ENCODE peak calls at places on chromosomes 16 and 17, in five cellular contexts. One of them, this sample, is unnamed.

GRCh38 chr17:82775033-82775823 is 23.4 kb downstream of the TBCD start:
- DNase-seq in IMR-90: no peak
- DNase-seq in mesendoderm: peak; percentile 70
- DNase-seq in H9: peak; percentile 91
- DNase-seq in mesenchymal stem cell: peak; percentile 45
- DNase-seq in this sample: peak; percentile 43

GRCh38 chr16:87392823-87393679 is 915 bp downstream of the MAP1LC3B start:
- DNase-seq in IMR-90: peak; percentile 47
- DNase-seq in mesendoderm: peak; percentile 69
- DNase-seq in H9: peak; percentile 50
- DNase-seq in mesenchymal stem cell: peak; percentile 57
- DNase-seq in this sample: peak; percentile 21

GRCh38 chr16:78284957-78285434 is 185.5 kb downstream of the WWOX start:
- DNase-seq in IMR-90: no peak
- DNase-seq in mesendoderm: no peak
- DNase-seq in H9: no peak
- DNase-seq in mesenchymal stem cell: no peak
- DNase-seq in this sample: no peak

GRCh38 chr16:526181-527014 is 1.1 kb upstream of the CAPN15 start:
- DNase-seq in IMR-90: peak; percentile 40
- DNase-seq in mesendoderm: peak; percentile 87
- DNase-seq in H9: no peak
- DNase-seq in mesenchymal stem cell: peak; percentile 75
- DNase-seq in this sample: no peak

GRCh38 chr17:57601328-57601727 is 143.8 kb downstream of the CCDC182 start:
- DNase-seq in IMR-90: no peak
- DNase-seq in mesendoderm: peak; percentile 55
- DNase-seq in H9: no peak
- DNase-seq in mesenchymal stem cell: peak; percentile 59
- DNase-seq in this sample: no peak

GRCh38 chr17:76584427-76585047 is 1.1 kb downstream of the ST6GALNAC2 start:
- DNase-seq in IMR-90: no peak
- DNase-seq in mesendoderm: peak; percentile 84
- DNase-seq in H9: no peak
- DNase-seq in mesenchymal stem cell: no peak
- DNase-seq in this sample: peak; percentile 24

GRCh38 chr17:63497708-63498483 is 21.0 kb downstream of the ACE start:
- DNase-seq in IMR-90: peak; percentile 13
- DNase-seq in mesendoderm: peak; percentile 86
- DNase-seq in H9: peak; percentile 94
- DNase-seq in mesenchymal stem cell: peak; percentile 19
- DNase-seq in this sample: no peak

GRCh38 chr16:2614761-2615191 is 67.5 kb upstream of the KCTD5 start:
- DNase-seq in IMR-90: no peak
- DNase-seq in mesendoderm: no peak
- DNase-seq in H9: no peak
- DNase-seq in mesenchymal stem cell: no peak
- DNase-seq in this sample: no peak

GRCh38 chr16:85234310-85235235 is 122.3 kb upstream of the CIBAR2 start:
- DNase-seq in IMR-90: peak; percentile 85
- DNase-seq in mesendoderm: peak; percentile 98
- DNase-seq in H9: peak; percentile 97
- DNase-seq in mesenchymal stem cell: peak; percentile 89
- DNase-seq in this sample: peak; percentile 91

GRCh38 chr16:49556252-49557069 is 182.9 kb downstream of the C16orf78 start:
- DNase-seq in IMR-90: peak; percentile 35
- DNase-seq in mesendoderm: peak; percentile 79
- DNase-seq in H9: peak; percentile 55
- DNase-seq in mesenchymal stem cell: peak; percentile 57
- DNase-seq in this sample: peak; percentile 56

GRCh38 chr16:77323695-77324094 is 111.1 kb downstream of the ADAMTS18 start:
- DNase-seq in IMR-90: no peak
- DNase-seq in mesendoderm: no peak
- DNase-seq in H9: no peak
- DNase-seq in mesenchymal stem cell: no peak
- DNase-seq in this sample: no peak

GRCh38 chr16:12228607-12229499 is 252.3 kb downstream of the SNX29 start:
- DNase-seq in IMR-90: peak; percentile 71
- DNase-seq in mesendoderm: peak; percentile 91
- DNase-seq in H9: peak; percentile 89
- DNase-seq in mesenchymal stem cell: peak; percentile 65
- DNase-seq in this sample: peak; percentile 48

GRCh38 chr16:56203052-56203451 is 11.8 kb downstream of the GNAO1 start:
- DNase-seq in IMR-90: peak; percentile 6
- DNase-seq in mesendoderm: peak; percentile 84
- DNase-seq in H9: peak; percentile 70
- DNase-seq in mesenchymal stem cell: peak; percentile 19
- DNase-seq in this sample: no peak

GRCh38 chr17:73493212-73493814 is 150.9 kb downstream of the SDK2 start:
- DNase-seq in IMR-90: no peak
- DNase-seq in mesendoderm: peak; percentile 89
- DNase-seq in H9: peak; percentile 86
- DNase-seq in mesenchymal stem cell: no peak
- DNase-seq in this sample: no peak
- H4K8ac ChIP-seq in IMR-90: no peak overlapping the region
- H4K8ac ChIP-seq in mesendoderm: no peak overlapping the region
- H4K8ac ChIP-seq in H9: no peak overlapping the region
- H4K8ac ChIP-seq in mesenchymal stem cell: no peak overlapping the region
- H4K8ac ChIP-seq in this sample: no peak overlapping the region

GRCh38 chr17:7922499-7923289 is 6.6 kb upstream of the RNF227 start:
- DNase-seq in IMR-90: peak; percentile 67
- DNase-seq in mesendoderm: peak; percentile 87
- DNase-seq in H9: peak; percentile 91
- DNase-seq in mesenchymal stem cell: peak; percentile 78
- DNase-seq in this sample: peak; percentile 77
- H4K8ac ChIP-seq in IMR-90: peak overlapping the region; percentile 94
- H4K8ac ChIP-seq in mesendoderm: no peak overlapping the region
- H4K8ac ChIP-seq in H9: no peak overlapping the region
- H4K8ac ChIP-seq in mesenchymal stem cell: peak overlapping the region; percentile 83
- H4K8ac ChIP-seq in this sample: no peak overlapping the region

GRCh38 chr17:50634123-50634914 is at the start of gene ABCC3:
- DNase-seq in IMR-90: no peak
- DNase-seq in mesendoderm: no peak
- DNase-seq in H9: no peak
- DNase-seq in mesenchymal stem cell: no peak
- DNase-seq in this sample: no peak
- H4K8ac ChIP-seq in IMR-90: peak within 1 kb of the TSS; percentile 27
- H4K8ac ChIP-seq in mesendoderm: no peak within 1 kb of the TSS
- H4K8ac ChIP-seq in H9: no peak within 1 kb of the TSS
- H4K8ac ChIP-seq in mesenchymal stem cell: no peak within 1 kb of the TSS
- H4K8ac ChIP-seq in this sample: no peak within 1 kb of the TSS

GRCh38 chr17:47857551-47858410 is 6.8 kb upstream of the SP6 start:
- DNase-seq in IMR-90: no peak
- DNase-seq in mesendoderm: peak; percentile 82
- DNase-seq in H9: peak; percentile 68
- DNase-seq in mesenchymal stem cell: no peak
- DNase-seq in this sample: no peak
- H4K8ac ChIP-seq in IMR-90: no peak overlapping the region
- H4K8ac ChIP-seq in mesendoderm: peak overlapping the region; percentile 58
- H4K8ac ChIP-seq in H9: no peak overlapping the region
- H4K8ac ChIP-seq in mesenchymal stem cell: no peak overlapping the region
- H4K8ac ChIP-seq in this sample: no peak overlapping the region